ENCODE peak calls at places on chromosomes 7 and 10, in seven cellular contexts. Y is IMR-90, M is mesendoderm, A is mesenchymal stem cell, P is H1, J is H9, D is trophoblast cell. K is an unnamed sample.

GRCh38 chr10:112465299-112465882 is 18.4 kb downstream of the VTI1A start:
- DNase-seq in Y (no peak), M (no peak), A (no peak), P (no peak), J (no peak), D (no peak), K (no peak)

GRCh38 chr10:112960151-112960681 is 10.2 kb downstream of the TCF7L2 start:
- DNase-seq in Y (no peak), M (peak; percentile 74), A (peak; percentile 47), P (no peak), J (no peak), D (peak; percentile 43), K (no peak)

GRCh38 chr10:100245484-100246220 is 16.3 kb upstream of the CHUK start:
- DNase-seq in Y (peak; percentile 33), M (no peak), A (no peak), P (no peak), J (no peak), D (peak; percentile 6), K (no peak)

GRCh38 chr7:151694828-151695580 is 175.3 kb upstream of the RHEB start:
- DNase-seq in Y (no peak), M (peak; percentile 67), A (no peak), P (no peak), J (no peak), D (no peak), K (no peak)

GRCh38 chr7:131624536-131624935 is 68.1 kb upstream of the PODXL start:
- DNase-seq in Y (no peak), M (no peak), A (no peak), P (no peak), J (no peak), D (no peak), K (no peak)

GRCh38 chr10:49307921-49308320 is 9.0 kb downstream of the C10orf71 start:
- DNase-seq in Y (no peak), M (no peak), A (no peak), P (no peak), J (no peak), D (no peak), K (no peak)

GRCh38 chr10:113982745-113983144 is 60.9 kb upstream of the ADRB1 start:
- DNase-seq in Y (no peak), M (no peak), A (no peak), P (no peak), J (no peak), D (peak; percentile 81), K (no peak)

GRCh38 chr7:29987083-29987482 is 2.5 kb downstream of the SCRN1 start:
- DNase-seq in Y (peak; percentile 65), M (no peak), A (peak; percentile 66), P (no peak), J (no peak), D (no peak), K (no peak)

GRCh38 chr10:12252882-12253546 is 57.0 kb downstream of the CDC123 start:
- DNase-seq in Y (peak; percentile 34), M (peak; percentile 73), A (peak; percentile 35), P (peak; percentile 61), J (peak; percentile 69), D (no peak), K (no peak)

GRCh38 chr10:112140110-112140755 is 43.3 kb downstream of the GPAM start:
- DNase-seq in Y (peak; percentile 59), M (peak; percentile 90), A (peak; percentile 69), P (peak; percentile 96), J (peak; percentile 90), D (peak; percentile 62), K (peak; percentile 73)

GRCh38 chr7:137801003-137801402 is 45.8 kb downstream of the DGKI start:
- DNase-seq in Y (peak; percentile 68), M (no peak), A (peak; percentile 8), P (no peak), J (no peak), D (no peak), K (no peak)

GRCh38 chr10:4617626-4618025 is 208.4 kb upstream of the AKR1E2 start:
- DNase-seq in Y (no peak), M (no peak), A (no peak), P (no peak), J (no peak), D (no peak), K (no peak)

DNA sequence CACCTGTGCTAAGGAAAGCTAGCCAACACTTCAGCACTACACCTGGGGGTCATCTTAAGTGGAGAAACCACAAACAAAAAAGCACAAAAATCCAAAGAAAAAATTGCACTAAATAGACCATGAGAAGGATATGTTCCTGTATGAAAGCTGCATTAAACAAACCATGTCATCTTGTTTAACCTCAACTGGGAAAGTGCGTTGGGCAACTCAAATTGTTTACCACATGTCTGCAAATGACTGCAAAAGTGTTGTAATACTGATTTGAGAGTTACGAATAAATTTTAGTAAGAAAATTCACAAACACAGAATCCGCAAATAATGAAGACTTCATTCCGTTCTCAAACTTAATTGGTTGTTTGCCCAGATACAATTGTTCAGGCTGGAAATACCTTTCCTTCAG is 111.9 kb upstream of the EGFR start:
- DNase-seq in Y (peak; percentile 35), M (no peak), A (peak; percentile 58), P (no peak), J (no peak), D (no peak), K (no peak)
- H2AK5ac ChIP-seq in Y (peak overlapping the region; percentile 62), M (no peak overlapping the region), A (no peak overlapping the region), P (no peak overlapping the region), J (no peak overlapping the region), D (no peak overlapping the region), K (no peak overlapping the region)

GRCh38 chr7:96713037-96713436 is 3.4 kb upstream of the SEM1 start:
- DNase-seq in Y (no peak), M (no peak), A (no peak), P (no peak), J (no peak), D (no peak), K (no peak)
- H2AK5ac ChIP-seq in Y (no peak overlapping the region), M (no peak overlapping the region), A (no peak overlapping the region), P (no peak overlapping the region), J (no peak overlapping the region), D (no peak overlapping the region), K (no peak overlapping the region)

DNA sequence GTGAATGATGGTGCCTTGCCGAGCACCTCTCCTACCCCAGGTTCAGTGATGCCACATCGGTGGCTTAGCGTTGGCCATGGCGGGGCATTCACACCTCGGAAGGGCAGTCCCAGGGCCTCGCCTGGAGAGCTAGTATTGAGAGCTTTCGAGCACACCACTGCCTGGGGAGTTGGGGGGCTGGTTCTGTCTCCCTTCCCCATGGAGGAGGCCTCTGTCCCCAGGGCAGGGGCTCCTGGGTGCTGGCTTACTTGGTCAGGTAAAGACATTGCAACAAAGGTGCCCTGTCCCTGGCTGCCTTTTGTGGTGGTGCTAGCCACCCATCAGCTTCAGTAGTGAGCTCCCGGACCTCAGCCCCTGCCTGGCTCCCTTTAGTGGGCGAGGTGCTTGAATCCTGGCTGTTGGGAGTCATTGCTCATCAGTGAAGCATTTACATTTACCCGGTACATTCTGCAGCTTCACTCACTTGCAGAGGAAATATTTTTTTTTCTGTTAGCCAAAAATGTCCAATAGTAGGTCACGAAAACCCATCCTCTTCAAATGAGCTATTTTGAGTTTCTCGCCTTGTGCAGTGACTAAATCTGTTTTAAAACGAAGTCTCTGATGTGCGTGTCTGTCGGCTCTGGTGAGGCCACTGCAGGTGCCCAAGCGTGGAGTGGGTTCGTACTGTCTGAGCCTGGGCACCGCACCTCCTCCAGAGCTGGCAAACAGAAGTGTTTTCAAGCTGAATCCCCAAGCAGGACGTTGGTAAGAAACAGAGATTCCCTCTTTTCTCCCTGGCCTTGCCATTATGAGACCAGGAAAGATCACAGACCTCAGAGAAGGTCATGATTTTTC is 95.5 kb downstream of the INPP5A start:
- DNase-seq in Y (peak; percentile 60), M (no peak), A (peak; percentile 34), P (no peak), J (no peak), D (no peak), K (no peak)
- H2AK5ac ChIP-seq in Y (peak overlapping the region; percentile 59), M (no peak overlapping the region), A (no peak overlapping the region), P (no peak overlapping the region), J (no peak overlapping the region), D (no peak overlapping the region), K (no peak overlapping the region)

GRCh38 chr10:80436459-80437098 is 17.5 kb upstream of the TSPAN14 start:
- DNase-seq in Y (no peak), M (no peak), A (no peak), P (no peak), J (no peak), D (no peak), K (no peak)

GRCh38 chr10:80429521-80429966 is 21.2 kb downstream of the PRXL2A start:
- DNase-seq in Y (no peak), M (no peak), A (no peak), P (no peak), J (no peak), D (peak; percentile 62), K (no peak)

GRCh38 chr10:80437227-80437626 is 16.9 kb upstream of the TSPAN14 start:
- DNase-seq in Y (no peak), M (peak; percentile 60), A (no peak), P (no peak), J (no peak), D (no peak), K (no peak)

GRCh38 chr10:80433134-80433533 is 21.0 kb upstream of the TSPAN14 start:
- DNase-seq in Y (no peak), M (no peak), A (no peak), P (no peak), J (no peak), D (no peak), K (no peak)
- H2AK5ac ChIP-seq in Y (no peak overlapping the region), M (no peak overlapping the region), A (no peak overlapping the region), P (no peak overlapping the region), J (no peak overlapping the region), D (no peak overlapping the region), K (no peak overlapping the region)

DNA sequence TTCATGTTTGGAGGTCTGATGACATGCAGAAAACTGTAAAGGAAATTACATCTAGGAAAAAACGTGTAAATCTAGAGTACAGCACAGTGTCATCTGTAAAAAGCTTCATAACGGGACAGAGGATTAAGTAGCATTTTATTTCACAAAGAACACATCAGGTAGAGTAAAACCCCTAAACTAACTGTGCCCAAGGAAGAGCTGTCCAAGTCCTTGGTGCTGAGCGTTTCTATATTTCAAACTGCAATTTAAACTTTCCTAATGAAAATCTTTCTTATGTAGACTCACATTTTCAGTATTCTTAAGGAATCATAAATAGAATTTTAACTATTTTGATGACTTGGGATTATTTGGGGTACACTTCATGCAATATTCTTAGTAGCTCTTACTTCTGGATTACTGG is 646.2 kb downstream of the IPMK start:
- DNase-seq in Y (no peak), M (no peak), A (no peak), P (no peak), J (no peak), D (no peak), K (no peak)
- H2AK5ac ChIP-seq in Y (no peak overlapping the region), M (no peak overlapping the region), A (no peak overlapping the region), P (no peak overlapping the region), J (no peak overlapping the region), D (no peak overlapping the region), K (no peak overlapping the region)

GRCh38 chr7:95011156-95011928 is 103.9 kb downstream of the PPP1R9A start:
- DNase-seq in Y (peak; percentile 21), M (no peak), A (peak; percentile 21), P (no peak), J (no peak), D (peak; percentile 13), K (no peak)

GRCh38 chr7:95006010-95006409 is 98.6 kb downstream of the PPP1R9A start:
- DNase-seq in Y (no peak), M (no peak), A (no peak), P (no peak), J (no peak), D (no peak), K (no peak)

GRCh38 chr7:95012001-95012400 is 104.6 kb downstream of the PPP1R9A start:
- DNase-seq in Y (no peak), M (no peak), A (no peak), P (no peak), J (no peak), D (no peak), K (no peak)
- H2AK5ac ChIP-seq in Y (no peak overlapping the region), M (no peak overlapping the region), A (peak overlapping the region; percentile 87), P (no peak overlapping the region), J (no peak overlapping the region), D (no peak overlapping the region), K (no peak overlapping the region)